ENCODE peak calls at places on chromosome 17, in four cellular contexts. X is colonic mucosa, D is heart left ventricle, A is mesendoderm. Q is an unnamed sample.
A peak's percentile ranks its signal among the peaks of the same experiment; 100 is the strongest.

GRCh38 chr17:67606896-67607604 is 110.7 kb upstream of the NOL11 start:
- DNase-seq in X (no peak), D (no peak), A (no peak), Q (peak; percentile 92)

GRCh38 chr17:41621916-41622315 is 2.5 kb downstream of the KRT17 start:
- DNase-seq in X (no peak), D (no peak), A (no peak), Q (no peak)

GRCh38 chr17:82204831-82205719 is 7.6 kb downstream of the CCDC57 start:
- DNase-seq in X (no peak), D (no peak), A (no peak), Q (peak; percentile 62)

GRCh38 chr17:81884968-81885367 is 6.4 kb downstream of the ALYREF start:
- DNase-seq in X (no peak), D (no peak), A (no peak), Q (no peak)

GRCh38 chr17:75517277-75517865 is 1.0 kb downstream of the TSEN54 start:
- DNase-seq in X (peak; percentile 61), D (no peak), A (peak; percentile 45), Q (peak; percentile 32)

GRCh38 chr17:62869885-62870580 is 61.9 kb upstream of the MARCHF10 start:
- DNase-seq in X (no peak), D (no peak), A (peak; percentile 98), Q (no peak)

GRCh38 chr17:31128241-31128640 is 33.5 kb downstream of the NF1 start:
- DNase-seq in X (no peak), D (no peak), A (no peak), Q (no peak)

GRCh38 chr17:12256380-12256995 is 235.8 kb downstream of the MAP2K4 start:
- DNase-seq in X (peak; percentile 35), D (peak; percentile 26), A (peak; percentile 56), Q (peak; percentile 29)

GRCh38 chr17:77327566-77328463 is 187.0 kb downstream of the SEC14L1 start:
- DNase-seq in X (peak; percentile 61), D (no peak), A (no peak), Q (no peak)

GRCh38 chr17:50890675-50891516 is 24.7 kb upstream of the TOB1 start:
- DNase-seq in X (no peak), D (no peak), A (no peak), Q (no peak)

GRCh38 chr17:43334744-43335400 is 63.9 kb upstream of the ARL4D start:
- DNase-seq in X (no peak), D (no peak), A (no peak), Q (no peak)

GRCh38 chr17:16950488-16950887 is 21.4 kb downstream of the TNFRSF13B start:
- DNase-seq in X (no peak), D (no peak), A (no peak), Q (no peak)

GRCh38 chr17:16945513-16946201 is 26.3 kb downstream of the TNFRSF13B start:
- DNase-seq in X (no peak), D (no peak), A (peak; percentile 88), Q (peak; percentile 16)

GRCh38 chr17:16952401-16952800 is 19.5 kb downstream of the TNFRSF13B start:
- DNase-seq in X (no peak), D (no peak), A (no peak), Q (no peak)

GRCh38 chr17:16947470-16947869 is 24.4 kb downstream of the TNFRSF13B start:
- DNase-seq in X (no peak), D (no peak), A (no peak), Q (no peak)

DNA sequence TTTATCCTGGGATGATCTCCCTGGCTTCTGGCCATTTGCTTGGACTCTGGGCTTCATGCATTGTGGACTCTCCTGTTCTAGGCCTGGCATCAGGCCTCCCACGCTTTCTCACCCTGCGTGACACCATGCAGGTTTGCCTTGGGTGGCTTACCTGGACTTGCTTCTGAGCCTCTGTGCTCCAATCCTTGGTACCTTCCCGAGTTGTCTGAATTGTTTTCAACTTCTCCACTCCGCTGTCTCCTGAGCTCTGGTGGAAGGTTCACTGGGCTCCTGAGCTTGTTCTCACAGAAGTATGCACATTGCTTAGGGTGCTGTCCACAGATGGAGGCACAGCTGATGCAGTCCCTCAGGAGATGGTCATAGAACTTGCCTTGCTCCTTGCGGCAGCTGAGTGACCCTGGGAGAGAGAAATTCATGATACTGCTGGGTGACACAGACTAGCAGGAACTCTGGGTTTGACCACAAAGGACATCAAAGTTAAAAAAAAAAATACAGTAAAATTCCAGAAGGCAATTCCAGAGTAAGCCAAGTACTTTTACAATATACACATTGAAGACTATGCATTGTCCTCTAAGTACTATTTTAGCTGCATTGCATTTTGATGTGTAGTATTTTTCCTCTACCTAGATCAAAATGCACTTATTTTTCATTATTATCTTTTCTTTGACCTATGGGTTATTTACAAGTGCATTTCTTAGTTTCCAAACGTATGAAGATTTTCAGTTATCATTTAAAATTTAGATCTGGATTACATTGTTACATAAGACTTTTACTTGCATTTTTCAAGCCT is 23.1 kb downstream of the TNFRSF13B start:
- DNase-seq in X (no peak), D (no peak), A (no peak), Q (no peak)
- H3K27ac ChIP-seq in X (no peak overlapping the region), D (no peak overlapping the region), A (no peak overlapping the region), Q (no peak overlapping the region)

DNA sequence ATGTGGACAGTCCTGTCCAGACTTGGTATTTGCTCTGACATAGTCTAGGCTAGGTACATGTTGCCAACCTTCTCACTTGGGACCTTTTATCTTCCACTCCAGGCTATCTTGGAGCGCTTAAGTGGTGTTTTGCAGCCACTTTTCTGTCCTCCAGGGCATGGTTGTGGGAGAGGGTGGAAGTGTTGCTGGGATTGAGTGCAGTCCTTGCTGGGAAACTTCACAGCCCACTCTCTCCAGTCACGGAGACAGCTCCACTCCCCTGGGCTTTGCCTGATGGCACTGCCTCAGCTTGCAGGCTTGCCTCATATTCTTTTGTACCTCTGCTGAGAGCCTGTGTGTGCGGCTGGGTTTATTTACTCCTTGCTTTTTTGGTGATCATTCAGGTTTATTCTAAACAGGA is 17.4 kb downstream of the RPA1 start:
- DNase-seq in X (no peak), D (peak; percentile 54), A (no peak), Q (no peak)
- H3K4me1 ChIP-seq in X (no peaks in the 10 kb centered on the region), D (peaks cover 8% of the 10 kb centered on the region), A (no peaks in the 10 kb centered on the region), Q (no peaks in the 10 kb centered on the region)

GRCh38 chr17:78774456-78774855 is 7.6 kb downstream of the CYTH1 start:
- DNase-seq in X (no peak), D (no peak), A (no peak), Q (no peak)
- H3K27ac ChIP-seq in X (peak overlapping the region; percentile 57), D (peak overlapping the region; percentile 21), A (no peak overlapping the region), Q (peak overlapping the region; percentile 47)

GRCh38 chr17:14301279-14301760 is 439 bp downstream of the HS3ST3B1 start:
- DNase-seq in X (no peak), D (no peak), A (no peak), Q (no peak)
- H3K4me1 ChIP-seq in X (peaks cover 12% of the 10 kb centered on the region), D (peaks cover 52% of the 10 kb centered on the region), A (peaks cover 12% of the 10 kb centered on the region), Q (peaks cover 30% of the 10 kb centered on the region)

Q was measured in adrenal gland.